ENCODE peak calls at places on chromosomes 5 and 9, in nine cellular contexts. One of them, this sample, is unnamed.

GRCh38 chr9:97907632-97908031 is 14.7 kb downstream of the TRMO start:
- DNase-seq in HuH-7.5: no peak
- DNase-seq in T47D: no peak
- DNase-seq in NCI-H1092: no peak
- DNase-seq in T-helper 1 cell: no peak
- DNase-seq in pons: no peak
- DNase-seq in CD4-positive, alpha-beta memory T cell: no peak
- DNase-seq in GM13977: no peak
- DNase-seq in cardiac fibroblast: no peak
- DNase-seq in this sample: peak; percentile 84

GRCh38 chr5:86880344-86880743 is 262.6 kb downstream of the COX7C start:
- DNase-seq in pons: no peak
- DNase-seq in T47D: no peak
- DNase-seq in NCI-H1092: no peak
- DNase-seq in T-helper 1 cell: no peak
- DNase-seq in cardiac fibroblast: no peak
- DNase-seq in HuH-7.5: no peak
- DNase-seq in CD4-positive, alpha-beta memory T cell: no peak
- DNase-seq in GM13977: no peak
- DNase-seq in this sample: no peak

GRCh38 chr9:104557179-104557634 is 11.8 kb upstream of the OR13C8 start:
- DNase-seq in HuH-7.5: no peak
- DNase-seq in T-helper 1 cell: no peak
- DNase-seq in CD4-positive, alpha-beta memory T cell: no peak
- DNase-seq in GM13977: no peak
- DNase-seq in T47D: no peak
- DNase-seq in cardiac fibroblast: no peak
- DNase-seq in NCI-H1092: no peak
- DNase-seq in pons: no peak
- DNase-seq in this sample: no peak

GRCh38 chr9:95249986-95250385 is 67.5 kb downstream of the FANCC start:
- DNase-seq in T-helper 1 cell: no peak
- DNase-seq in CD4-positive, alpha-beta memory T cell: no peak
- DNase-seq in NCI-H1092: no peak
- DNase-seq in cardiac fibroblast: no peak
- DNase-seq in pons: no peak
- DNase-seq in GM13977: no peak
- DNase-seq in HuH-7.5: no peak
- DNase-seq in T47D: no peak
- DNase-seq in this sample: no peak

GRCh38 chr5:132525299-132525724 is 18.0 kb downstream of the IL5 start:
- DNase-seq in pons: peak; percentile 26
- DNase-seq in HuH-7.5: no peak
- DNase-seq in cardiac fibroblast: no peak
- DNase-seq in T47D: no peak
- DNase-seq in CD4-positive, alpha-beta memory T cell: no peak
- DNase-seq in T-helper 1 cell: no peak
- DNase-seq in GM13977: peak; percentile 32
- DNase-seq in NCI-H1092: no peak
- DNase-seq in this sample: no peak

GRCh38 chr9:69421908-69422801 is 97.1 kb downstream of the ENTREP1 start:
- DNase-seq in GM13977: peak; percentile 79
- DNase-seq in T-helper 1 cell: peak; percentile 32
- DNase-seq in T47D: peak; percentile 51
- DNase-seq in HuH-7.5: peak; percentile 73
- DNase-seq in CD4-positive, alpha-beta memory T cell: no peak
- DNase-seq in pons: peak; percentile 88
- DNase-seq in NCI-H1092: peak; percentile 61
- DNase-seq in cardiac fibroblast: peak; percentile 71
- DNase-seq in this sample: no peak

GRCh38 chr5:154962494-154962893 is 21.6 kb downstream of the MRPL22 start:
- DNase-seq in HuH-7.5: no peak
- DNase-seq in GM13977: peak; percentile 43
- DNase-seq in T-helper 1 cell: no peak
- DNase-seq in CD4-positive, alpha-beta memory T cell: no peak
- DNase-seq in T47D: no peak
- DNase-seq in NCI-H1092: no peak
- DNase-seq in cardiac fibroblast: no peak
- DNase-seq in pons: no peak
- DNase-seq in this sample: no peak

GRCh38 chr9:98045234-98046160 is 11.0 kb upstream of the NANS start:
- DNase-seq in T47D: no peak
- DNase-seq in HuH-7.5: no peak
- DNase-seq in T-helper 1 cell: peak; percentile 42
- DNase-seq in GM13977: no peak
- DNase-seq in CD4-positive, alpha-beta memory T cell: peak; percentile 69
- DNase-seq in pons: peak; percentile 60
- DNase-seq in cardiac fibroblast: no peak
- DNase-seq in NCI-H1092: no peak
- DNase-seq in this sample: no peak

GRCh38 chr9:134488901-134489280 is 152.7 kb upstream of the COL5A1 start:
- DNase-seq in T47D: no peak
- DNase-seq in CD4-positive, alpha-beta memory T cell: no peak
- DNase-seq in GM13977: no peak
- DNase-seq in pons: no peak
- DNase-seq in HuH-7.5: no peak
- DNase-seq in T-helper 1 cell: no peak
- DNase-seq in cardiac fibroblast: no peak
- DNase-seq in NCI-H1092: no peak
- DNase-seq in this sample: peak; percentile 41

GRCh38 chr5:133663380-133664054 is 51.2 kb upstream of the FSTL4 start:
- DNase-seq in HuH-7.5: no peak
- DNase-seq in GM13977: no peak
- DNase-seq in NCI-H1092: no peak
- DNase-seq in T47D: no peak
- DNase-seq in pons: no peak
- DNase-seq in T-helper 1 cell: no peak
- DNase-seq in cardiac fibroblast: no peak
- DNase-seq in CD4-positive, alpha-beta memory T cell: no peak
- DNase-seq in this sample: no peak

GRCh38 chr5:10701567-10702039 is 59.4 kb downstream of the DAP start:
- DNase-seq in NCI-H1092: no peak
- DNase-seq in CD4-positive, alpha-beta memory T cell: no peak
- DNase-seq in GM13977: peak; percentile 50
- DNase-seq in HuH-7.5: peak; percentile 52
- DNase-seq in pons: peak; percentile 57
- DNase-seq in cardiac fibroblast: peak; percentile 61
- DNase-seq in T-helper 1 cell: peak; percentile 20
- DNase-seq in T47D: no peak
- DNase-seq in this sample: no peak

This sample was measured in spleen.